ENCODE peak calls at places on chromosome 16, in seven cellular contexts. M is GM12878, H is HCT116, D is H1, N is K562, K is SK-N-SH, R is HepG2. C is an unnamed sample.

GRCh38 chr16:24541534-24541933 is 2.2 kb downstream of the RBBP6 start:
- DNase-seq in R (no peak), H (no peak), N (no peak), D (no peak), K (no peak), M (no peak), C (no peak)

GRCh38 chr16:11089504-11090124 is 145.2 kb downstream of the CLEC16A start:
- DNase-seq in N (no peak), K (no peak), D (no peak), H (no peak), M (no peak), R (no peak), C (no peak)

GRCh38 chr16:85916141-85916890 is 17.4 kb downstream of the IRF8 start:
- DNase-seq in N (no peak), D (no peak), H (no peak), R (peak), K (no peak), M (no peak), C (no peak)

GRCh38 chr16:25297151-25297787 is 39.6 kb upstream of the ZKSCAN2 start:
- DNase-seq in H (no peak), K (no peak), M (no peak), R (no peak), N (no peak), D (no peak), C (no peak)

GRCh38 chr16:72455743-72456659 is 284.0 kb upstream of the PMFBP1 start:
- DNase-seq in D (no peak), K (no peak), H (no peak), R (peak), M (no peak), N (no peak), C (peak)

GRCh38 chr16:77289331-77289809 is 90.2 kb downstream of the SYCE1L start:
- DNase-seq in M (no peak), D (no peak), H (no peak), R (no peak), N (no peak), K (peak), C (no peak)

GRCh38 chr16:72247821-72248253 is 75.9 kb upstream of the PMFBP1 start:
- DNase-seq in M (no peak), N (no peak), H (no peak), K (no peak), R (no peak), D (no peak), C (no peak)

GRCh38 chr16:76292218-76292617 is 15.0 kb downstream of the CNTNAP4 start:
- DNase-seq in R (no peak), K (no peak), M (no peak), D (no peak), N (no peak), H (no peak), C (no peak)

GRCh38 chr16:66703359-66704215 is 7.0 kb upstream of the CMTM4 start:
- DNase-seq in N (peak), H (no peak), M (no peak), R (no peak), D (no peak), K (peak), C (no peak)

GRCh38 chr16:86398622-86399021 is 111.7 kb upstream of the FOXF1 start:
- DNase-seq in M (no peak), D (no peak), K (no peak), R (no peak), N (no peak), H (no peak), C (no peak)

GRCh38 chr16:68434654-68435210 is 13.6 kb downstream of the SMPD3 start:
- DNase-seq in K (no peak), N (no peak), M (no peak), D (no peak), H (no peak), R (no peak), C (no peak)

GRCh38 chr16:50523710-50524109 is 24.5 kb upstream of the NKD1 start:
- DNase-seq in M (no peak), R (no peak), K (no peak), N (no peak), H (no peak), D (no peak), C (no peak)

GRCh38 chr16:4465977-4466779 is 8.2 kb downstream of the NMRAL1 start:
- DNase-seq in K (no peak), M (no peak), N (no peak), H (no peak), R (no peak), D (no peak), C (no peak)

GRCh38 chr16:89376812-89377445 is 113.4 kb downstream of the ANKRD11 start:
- DNase-seq in M (no peak), H (no peak), K (no peak), R (peak), D (no peak), N (no peak), C (no peak)

GRCh38 chr16:69554495-69554894 is 11.3 kb upstream of the NFAT5 start:
- DNase-seq in M (no peak), N (peak), R (no peak), D (no peak), K (no peak), H (no peak), C (no peak)

GRCh38 chr16:66917741-66918140 is 944 bp downstream of the CDH16 start:
- DNase-seq in H (no peak), M (no peak), N (no peak), D (no peak), K (no peak), R (no peak), C (no peak)

GRCh38 chr16:17397499-17397891 is 73.3 kb downstream of the XYLT1 start:
- DNase-seq in H (no peak), K (peak), R (peak), D (no peak), M (no peak), N (peak), C (no peak)

GRCh38 chr16:4303973-4304372 is 11.9 kb upstream of the GLIS2 start:
- DNase-seq in K (peak), D (no peak), R (no peak), H (no peak), N (no peak), M (no peak), C (no peak)

GRCh38 chr16:53822936-53823529 is 119.1 kb downstream of the FTO start:
- DNase-seq in R (no peak), M (peak), N (no peak), K (no peak), H (no peak), D (no peak), C (no peak)

GRCh38 chr16:54422569-54422978 is 136.0 kb upstream of the IRX3 start:
- DNase-seq in M (no peak), H (no peak), D (no peak), R (no peak), N (no peak), K (no peak), C (peak)

GRCh38 chr16:30365200-30365599 is 5.1 kb downstream of the TBC1D10B start:
- DNase-seq in M (no peak), N (no peak), D (no peak), R (no peak), H (no peak), K (no peak), C (no peak)

GRCh38 chr16:69286941-69287713 is 24.0 kb upstream of the VPS4A start:
- DNase-seq in K (peak), N (peak), M (peak), D (no peak), H (peak), R (peak), C (peak)

GRCh38 chr16:47320546-47321315 is 140.1 kb downstream of the ITFG1 start:
- DNase-seq in M (no peak), H (no peak), R (no peak), D (no peak), N (no peak), K (peak), C (no peak)

GRCh38 chr16:47523342-47524006 is 62.3 kb downstream of the PHKB start:
- DNase-seq in R (peak), H (no peak), D (no peak), M (peak), K (no peak), N (no peak), C (peak)

GRCh38 chr16:89722392-89723278 is 1.3 kb downstream of the ZNF276 start:
- DNase-seq in K (no peak), N (no peak), D (peak), M (no peak), R (no peak), H (peak), C (no peak)

GRCh38 chr16:69669577-69669976 is 56.8 kb downstream of the NQO1 start:
- DNase-seq in K (no peak), M (no peak), R (no peak), D (no peak), N (no peak), H (no peak), C (no peak)

GRCh38 chr16:12096162-12096781 is 119.7 kb downstream of the SNX29 start:
- DNase-seq in H (no peak), N (no peak), R (no peak), D (no peak), M (no peak), K (no peak), C (no peak)

GRCh38 chr16:84423416-84423837 is 55.1 kb downstream of the ATP2C2 start:
- DNase-seq in R (peak), N (peak), H (peak), M (peak), D (no peak), K (peak), C (peak)

GRCh38 chr16:4936181-4936990 is 562 bp downstream of the PPL start:
- DNase-seq in M (no peak), H (no peak), D (peak), R (no peak), K (peak), N (peak), C (no peak)

GRCh38 chr16:81502396-81503060 is 57.9 kb downstream of the CMIP start:
- DNase-seq in N (no peak), H (no peak), R (no peak), M (no peak), K (peak), D (no peak), C (no peak)

GRCh38 chr16:81499576-81500380 is 55.2 kb downstream of the CMIP start:
- DNase-seq in M (no peak), K (no peak), D (no peak), N (no peak), R (no peak), H (no peak), C (peak)

GRCh38 chr16:81497690-81498089 is 53.1 kb downstream of the CMIP start:
- DNase-seq in M (no peak), D (no peak), N (no peak), K (no peak), H (no peak), R (no peak), C (no peak)

GRCh38 chr16:81498351-81498750 is 53.7 kb downstream of the CMIP start:
- DNase-seq in N (no peak), M (no peak), D (no peak), H (no peak), R (no peak), K (no peak), C (no peak)

DNA sequence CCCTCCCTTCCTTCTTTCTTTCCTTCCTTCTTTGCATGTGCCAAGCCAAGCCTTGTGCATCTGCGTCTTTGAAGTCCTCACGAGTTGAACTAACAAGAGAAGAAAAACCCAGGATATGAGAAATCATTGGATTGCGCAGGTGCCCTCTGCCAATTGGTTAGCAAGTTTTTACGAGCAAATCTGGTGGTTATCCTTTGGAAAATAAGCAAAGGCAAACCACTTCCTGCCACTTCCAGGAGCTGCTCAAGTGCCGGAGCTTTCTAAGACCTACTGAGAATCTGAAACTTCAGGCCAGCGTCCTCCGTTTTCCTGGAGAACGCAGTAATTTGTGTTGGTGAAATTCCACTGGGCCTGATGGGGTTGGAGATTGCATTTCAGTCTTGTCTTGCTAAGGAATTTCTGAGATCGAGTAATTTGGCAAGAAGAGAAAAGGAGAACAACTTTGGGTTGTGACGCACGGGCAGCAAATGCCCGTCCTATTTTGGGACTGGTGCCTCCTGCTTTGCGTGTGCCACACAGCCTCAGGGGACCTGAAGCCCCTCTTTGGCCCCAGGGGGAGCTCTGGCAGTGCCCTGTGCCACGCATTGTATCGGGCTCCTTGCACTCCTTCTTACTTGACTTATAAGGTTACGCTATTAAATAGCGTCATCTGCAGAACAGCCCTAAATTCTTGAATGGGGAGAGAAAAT is 56.4 kb downstream of the CMIP start:
- DNase-seq in N (no peak), D (no peak), K (no peak), R (no peak), M (no peak), H (no peak), C (no peak)
- TF ChIP-seq JUND in N (no peak), D (no peak), K (no peak), R (no peak), M (no peak), H (no peak), C (no peak)

GRCh38 chr16:87931504-87931903 is 4.8 kb downstream of the CA5A start:
- DNase-seq in D (no peak), M (no peak), R (no peak), N (peak), H (no peak), K (peak), C (no peak)
- TF ChIP-seq JUND in D (no peak), M (no peak), R (no peak), N (peak), H (no peak), K (no peak), C (no peak)

GRCh38 chr16:74936902-74937560 is 47.9 kb downstream of the WDR59 start:
- DNase-seq in M (peak), K (no peak), H (no peak), D (no peak), N (no peak), R (no peak), C (no peak)
- TF ChIP-seq JUND in M (no peak), K (no peak), H (no peak), D (no peak), N (no peak), R (no peak), C (no peak)

DNA sequence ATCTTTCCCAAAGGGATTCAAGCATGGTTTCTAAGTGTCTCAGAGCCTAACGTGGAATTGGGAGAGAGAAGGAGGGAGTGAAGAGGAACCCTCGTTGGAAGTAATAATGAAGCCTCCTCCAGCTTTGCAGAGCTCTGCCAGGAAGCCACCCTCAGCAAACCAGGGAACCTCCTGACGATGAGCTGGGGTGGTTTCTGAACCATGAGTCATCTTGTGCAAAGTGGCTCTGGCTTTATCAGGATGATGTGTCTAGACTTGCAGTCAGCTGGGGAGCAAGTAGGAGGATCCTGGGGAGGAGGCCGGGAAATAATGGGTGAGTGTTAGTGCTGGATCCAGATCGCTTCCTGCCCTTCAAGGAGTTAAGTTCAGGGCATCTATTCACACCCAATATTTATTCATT is 191.7 kb upstream of the RBFOX1 start:
- DNase-seq in H (no peak), M (no peak), R (no peak), K (no peak), D (no peak), N (no peak), C (no peak)
- TF ChIP-seq JUND in H (no peak), M (no peak), R (no peak), K (no peak), D (no peak), N (peak), C (no peak)

GRCh38 chr16:471353-472198 is 46.1 kb downstream of the RAB11FIP3 start:
- DNase-seq in R (no peak), D (peak), H (no peak), K (peak), M (no peak), N (no peak), C (no peak)
- TF ChIP-seq JUND in R (no peak), D (no peak), H (no peak), K (no peak), M (no peak), N (no peak), C (no peak)

GRCh38 chr16:27512061-27512460 is 37.7 kb downstream of the GTF3C1 start:
- DNase-seq in R (no peak), H (no peak), N (no peak), M (no peak), D (no peak), K (no peak), C (no peak)

GRCh38 chr16:27516360-27516759 is 33.4 kb downstream of the GTF3C1 start:
- DNase-seq in K (no peak), M (no peak), R (no peak), N (no peak), D (no peak), H (no peak), C (no peak)

GRCh38 chr16:27518226-27518625 is 31.5 kb downstream of the GTF3C1 start:
- DNase-seq in M (no peak), K (no peak), R (no peak), H (no peak), D (no peak), N (no peak), C (no peak)

GRCh38 chr16:27514806-27515205 is 34.9 kb downstream of the GTF3C1 start:
- DNase-seq in H (no peak), M (no peak), N (no peak), R (no peak), K (no peak), D (no peak), C (no peak)

GRCh38 chr16:27515874-27516353 is 33.8 kb downstream of the GTF3C1 start:
- DNase-seq in H (peak), D (peak), N (peak), R (peak), M (no peak), K (peak), C (peak)
- TF ChIP-seq JUND in H (no peak), D (no peak), N (no peak), R (no peak), M (no peak), K (no peak), C (no peak)

GRCh38 chr16:70684146-70685060 is 1.4 kb downstream of the MTSS2 start:
- DNase-seq in R (no peak), N (no peak), M (no peak), D (no peak), K (no peak), H (no peak), C (no peak)

GRCh38 chr16:70686376-70687171 is 721 bp upstream of the MTSS2 start:
- DNase-seq in H (no peak), K (no peak), R (no peak), N (no peak), M (no peak), D (no peak), C (peak)

GRCh38 chr16:70687172-70687531 is 1.3 kb upstream of the MTSS2 start:
- DNase-seq in H (no peak), N (no peak), K (no peak), M (no peak), R (no peak), D (no peak), C (no peak)

GRCh38 chr16:70685061-70685937 is 554 bp downstream of the MTSS2 start:
- DNase-seq in M (no peak), H (no peak), R (no peak), K (peak), N (peak), D (no peak), C (no peak)

GRCh38 chr16:70685938-70686375 is at the start of gene MTSS2:
- DNase-seq in N (peak), H (peak), M (no peak), R (peak), K (peak), D (peak), C (peak)
- TF ChIP-seq JUND in N (no peak), H (no peak), M (no peak), R (no peak), K (no peak), D (no peak), C (no peak)

GRCh38 chr16:83402160-83402794 is 405.5 kb upstream of the HSBP1 start:
- DNase-seq in H (no peak), M (no peak), R (no peak), N (no peak), K (no peak), D (peak), C (no peak)

GRCh38 chr16:83402969-83403368 is 404.8 kb upstream of the HSBP1 start:
- DNase-seq in D (no peak), N (no peak), M (no peak), R (no peak), H (no peak), K (no peak), C (no peak)

GRCh38 chr16:83404261-83404660 is 403.5 kb upstream of the HSBP1 start:
- DNase-seq in R (no peak), N (no peak), K (no peak), H (no peak), D (no peak), M (no peak), C (no peak)

GRCh38 chr16:83400234-83400633 is 407.5 kb upstream of the HSBP1 start:
- DNase-seq in D (peak), H (no peak), K (no peak), N (no peak), R (no peak), M (no peak), C (no peak)

DNA sequence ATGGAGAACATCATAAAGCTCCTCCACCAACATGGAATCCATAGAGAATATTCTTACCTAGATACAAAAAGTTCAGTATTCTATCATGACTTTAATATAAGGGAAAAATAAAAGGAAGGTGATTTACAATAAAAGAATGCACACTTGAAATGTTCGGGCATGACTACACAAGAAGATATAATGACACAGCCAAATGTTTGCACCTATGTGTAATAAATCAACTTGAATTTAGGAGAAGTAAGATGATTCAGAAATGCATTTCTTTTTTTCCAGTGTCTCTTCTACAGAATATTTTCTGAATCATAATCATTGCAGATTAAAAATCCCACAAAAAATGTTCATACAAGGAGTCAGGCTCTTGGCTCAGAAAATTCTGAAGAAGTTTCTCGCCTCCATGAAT is 404.0 kb upstream of the HSBP1 start:
- DNase-seq in N (no peak), K (no peak), D (no peak), M (no peak), H (no peak), R (no peak), C (no peak)
- TF ChIP-seq JUND in N (no peak), K (peak), D (no peak), M (no peak), H (no peak), R (no peak), C (no peak)